ENCODE peak calls at places on chromosomes 3 and 15, in seven cellular contexts. H is esophagus muscularis mucosa; F is gastrocnemius medialis; J is left ventricle myocardium inferior; Y is CD8-positive, alpha-beta memory T cell; N is transverse colon; I is lung. B is an unnamed sample. For H3K4me1 and H3K9me3, the result is how much of the 10 kb centered on the place peaks cover.

GRCh38 chr15:63460210-63461135 is 43.9 kb upstream of the USP3 start:
- DNase-seq in H (no peak), F (no peak), J (no peak), Y (no peak), N (no peak), I (no peak), B (no peak)

GRCh38 chr3:173538410-173538809 is 140.9 kb downstream of the NLGN1 start:
- DNase-seq in H (no peak), F (no peak), J (no peak), Y (no peak), N (no peak), I (no peak), B (no peak)

GRCh38 chr15:70344666-70345065 is 246.9 kb upstream of the TLE3 start:
- DNase-seq in H (peak), F (no peak), J (no peak), Y (no peak), N (no peak), I (peak), B (peak)

GRCh38 chr3:129313415-129313982 is 34.8 kb downstream of the HMCES start:
- DNase-seq in H (no peak), F (no peak), J (no peak), Y (no peak), N (peak), I (no peak), B (no peak)

GRCh38 chr3:52256622-52257021 is 11.1 kb downstream of the PPM1M start:
- DNase-seq in H (no peak), F (no peak), J (no peak), Y (peak), N (no peak), I (no peak), B (peak)

GRCh38 chr15:57401546-57401945 is 25.2 kb downstream of the CGNL1 start:
- DNase-seq in H (no peak), F (no peak), J (no peak), Y (no peak), N (no peak), I (no peak), B (no peak)

GRCh38 chr3:134949150-134949549 is 154.1 kb downstream of the EPHB1 start:
- DNase-seq in H (no peak), F (no peak), J (no peak), Y (no peak), N (no peak), I (no peak), B (no peak)

GRCh38 chr3:53941174-53941573 is 49.5 kb upstream of the SELENOK start:
- DNase-seq in H (no peak), F (no peak), J (no peak), Y (no peak), N (no peak), I (no peak), B (no peak)

GRCh38 chr15:92907880-92908279 is 7.8 kb downstream of the CHD2 start:
- DNase-seq in H (no peak), F (no peak), J (no peak), Y (no peak), N (no peak), I (no peak), B (no peak)

GRCh38 chr15:92909131-92909781 is 9.1 kb downstream of the CHD2 start:
- DNase-seq in H (no peak), F (no peak), J (no peak), Y (no peak), N (no peak), I (no peak), B (no peak)

GRCh38 chr15:92908369-92909057 is 8.4 kb downstream of the CHD2 start:
- DNase-seq in H (no peak), F (no peak), J (no peak), Y (no peak), N (no peak), I (no peak), B (no peak)

GRCh38 chr15:92907229-92907628 is 7.1 kb downstream of the CHD2 start:
- DNase-seq in H (no peak), F (no peak), J (no peak), Y (no peak), N (no peak), I (no peak), B (no peak)

DNA sequence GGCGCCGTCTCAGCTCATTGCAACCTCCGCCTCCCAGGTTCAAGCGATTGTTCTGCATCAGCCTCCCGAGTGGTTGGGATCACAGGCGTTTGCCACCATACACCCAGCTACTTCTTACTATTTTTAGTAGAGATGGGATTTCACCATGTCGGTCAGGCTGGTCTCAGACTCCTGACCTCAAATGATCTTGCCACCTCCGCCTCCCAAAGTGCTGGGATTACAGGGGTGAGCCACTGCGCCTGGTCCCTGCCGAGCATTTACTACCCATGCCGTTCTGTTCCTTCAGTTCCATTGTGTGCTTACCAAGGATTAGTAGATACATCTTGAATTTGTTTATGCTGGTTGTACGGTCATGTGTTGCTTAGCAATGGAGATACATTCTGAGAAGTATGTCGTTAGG is 10.3 kb downstream of the CHD2 start:
- DNase-seq in H (no peak), F (peak), J (no peak), Y (no peak), N (no peak), I (no peak), B (no peak)
- H3K4me3 ChIP-seq in H (no peak), F (no peak), J (peak), Y (peak), N (no peak), I (no peak), B (no peak)

DNA sequence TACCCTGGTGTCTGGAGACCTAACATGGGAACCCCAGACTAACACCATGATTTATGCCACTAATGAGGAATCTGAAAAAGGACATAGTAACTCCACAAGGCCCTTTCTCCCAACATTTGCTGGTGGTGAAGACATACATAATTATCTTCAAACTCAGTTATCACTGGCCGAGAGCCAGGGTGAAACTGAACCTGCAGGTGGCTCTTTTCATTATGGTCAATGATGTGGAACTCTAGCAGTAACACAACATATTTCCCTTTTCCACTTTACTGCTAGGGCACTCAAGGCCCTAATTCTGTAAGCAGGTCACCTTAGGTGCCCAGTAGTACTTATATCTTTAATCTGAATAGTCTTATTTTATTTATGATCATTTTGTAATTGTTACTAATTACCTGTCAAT is 326.4 kb upstream of the SATB1 start:
- DNase-seq in H (no peak), F (no peak), J (no peak), Y (no peak), N (no peak), I (no peak), B (no peak)
- H3K4me1 ChIP-seq in H (under half), F (under half), J (under half), Y (under half), N (under half), I (under half), B (under half)

GRCh38 chr15:38254065-38254883 is 1.6 kb downstream of the SPRED1 start:
- DNase-seq in H (no peak), F (peak), J (no peak), Y (peak), N (peak), I (peak), B (no peak)

GRCh38 chr15:38260077-38260476 is 7.4 kb downstream of the SPRED1 start:
- DNase-seq in H (no peak), F (no peak), J (no peak), Y (no peak), N (no peak), I (no peak), B (no peak)

GRCh38 chr15:38259134-38259533 is 6.5 kb downstream of the SPRED1 start:
- DNase-seq in H (no peak), F (no peak), J (no peak), Y (no peak), N (no peak), I (no peak), B (no peak)

GRCh38 chr15:38255690-38256089 is 3.1 kb downstream of the SPRED1 start:
- DNase-seq in H (no peak), F (no peak), J (no peak), Y (no peak), N (no peak), I (no peak), B (no peak)

GRCh38 chr15:38257676-38258075 is 5.0 kb downstream of the SPRED1 start:
- DNase-seq in H (no peak), F (no peak), J (no peak), Y (no peak), N (no peak), I (no peak), B (no peak)
- H3K9me3 ChIP-seq in H (under half), F (under half), J (under half), Y (under half), N (under half), I (under half), B (under half)

GRCh38 chr3:155242342-155242741 is 51.1 kb downstream of the STRIT1 start:
- DNase-seq in H (no peak), F (no peak), J (no peak), Y (no peak), N (no peak), I (no peak), B (no peak)
- H3K4me3 ChIP-seq in H (no peak), F (no peak), J (no peak), Y (no peak), N (no peak), I (no peak), B (no peak)

GRCh38 chr15:77187751-77188464 is 117.0 kb upstream of the TSPAN3 start:
- DNase-seq in H (no peak), F (peak), J (no peak), Y (no peak), N (peak), I (peak), B (peak)
- H3K4me1 ChIP-seq in H (under half), F (under half), J (half or more), Y (under half), N (under half), I (under half), B (under half)

GRCh38 chr3:180223268-180223667 is 186.5 kb upstream of the PEX5L start:
- DNase-seq in H (no peak), F (no peak), J (no peak), Y (no peak), N (no peak), I (no peak), B (no peak)

GRCh38 chr3:180229113-180229512 is 192.4 kb upstream of the PEX5L start:
- DNase-seq in H (no peak), F (no peak), J (no peak), Y (no peak), N (no peak), I (no peak), B (no peak)
- H3K9me3 ChIP-seq in H (under half), F (under half), J (half or more), Y (under half), N (under half), I (under half), B (under half)

GRCh38 chr3:4406746-4407568 is 60.1 kb downstream of the SUMF1 start:
- DNase-seq in H (no peak), F (no peak), J (no peak), Y (no peak), N (no peak), I (no peak), B (no peak)
- H3K4me3 ChIP-seq in H (no peak), F (no peak), J (no peak), Y (no peak), N (no peak), I (no peak), B (no peak)

GRCh38 chr3:149473314-149473990 is 1.0 kb upstream of the TM4SF4 start:
- DNase-seq in H (no peak), F (peak), J (no peak), Y (no peak), N (peak), I (peak), B (no peak)

GRCh38 chr3:149476135-149476684 is 1.7 kb downstream of the TM4SF4 start:
- DNase-seq in H (no peak), F (no peak), J (no peak), Y (no peak), N (no peak), I (no peak), B (no peak)

GRCh38 chr3:149473991-149474819 is at the start of gene TM4SF4:
- DNase-seq in H (no peak), F (no peak), J (no peak), Y (no peak), N (no peak), I (no peak), B (no peak)

GRCh38 chr3:149472393-149472792 is 2.1 kb upstream of the TM4SF4 start:
- DNase-seq in H (no peak), F (peak), J (no peak), Y (no peak), N (no peak), I (no peak), B (no peak)

DNA sequence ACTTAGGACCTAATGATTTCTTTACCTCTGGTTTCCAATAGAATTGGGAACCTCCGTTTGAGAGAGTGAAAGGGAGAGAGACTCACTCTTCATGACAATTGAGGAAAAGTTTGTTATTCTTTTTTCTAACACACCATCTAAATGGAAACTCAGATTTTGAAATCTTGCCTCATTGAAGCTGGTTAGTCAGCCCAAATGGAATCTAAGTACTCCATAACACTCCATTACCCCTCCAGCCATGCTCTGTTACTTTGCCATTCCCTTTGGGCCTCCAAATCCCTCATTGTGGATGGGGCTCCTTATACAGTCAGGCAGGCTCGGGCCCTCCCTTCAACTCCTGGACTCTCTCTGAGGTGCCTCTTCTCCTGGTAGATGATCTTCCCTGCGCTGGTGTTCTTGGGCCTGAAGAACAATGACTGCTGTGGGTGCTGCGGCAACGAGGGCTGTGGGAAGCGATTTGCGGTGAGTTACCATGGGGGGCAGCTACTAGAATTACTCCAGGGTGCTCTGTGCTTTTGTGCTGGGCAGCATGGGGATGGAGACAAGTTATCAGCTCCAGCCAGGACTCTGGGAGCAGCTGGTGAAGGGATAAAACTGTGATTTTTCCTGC is 1.1 kb downstream of the TM4SF4 start:
- DNase-seq in H (no peak), F (no peak), J (no peak), Y (no peak), N (no peak), I (no peak), B (no peak)
- H3K4me1 ChIP-seq in H (under half), F (under half), J (under half), Y (under half), N (under half), I (under half), B (under half)

GRCh38 chr3:44661189-44661588 is 12.7 kb downstream of the ZNF35 start:
- DNase-seq in H (no peak), F (no peak), J (no peak), Y (no peak), N (no peak), I (no peak), B (no peak)
- H3K9me3 ChIP-seq in H (under half), F (under half), J (under half), Y (under half), N (under half), I (under half), B (under half)